ENCODE peak calls at places on chromosomes 6 and 20, in four cellular contexts. F is EH; G is SW 1271; V is effector CD4-positive, alpha-beta T cell. R is an unnamed sample.

GRCh38 chr20:45039470-45039811 is 61.5 kb downstream of the KCNS1 start:
- DNase-seq in F (no peak), G (no peak), V (no peak), R (no peak)

GRCh38 chr6:30645989-30646388 is 944 bp upstream of the C6orf136 start:
- DNase-seq in F (no peak), G (no peak), V (no peak), R (no peak)

GRCh38 chr20:56360133-56360898 is 1.5 kb downstream of the FAM210B start:
- DNase-seq in F (no peak), G (no peak), V (no peak), R (no peak)

GRCh38 chr6:34391023-34391485 is 1.4 kb downstream of the NUDT3 start:
- DNase-seq in F (peak; percentile 87), G (no peak), V (no peak), R (peak; percentile 44)

GRCh38 chr6:68711386-68712000 is 76.4 kb downstream of the ADGRB3 start:
- DNase-seq in F (no peak), G (no peak), V (no peak), R (no peak)

GRCh38 chr20:52536841-52537400 is 345.3 kb upstream of the ZFP64 start:
- DNase-seq in F (no peak), G (no peak), V (no peak), R (peak; percentile 27)

GRCh38 chr6:11096109-11096508 is 2.5 kb downstream of the SMIM13 start:
- DNase-seq in F (peak; percentile 73), G (peak; percentile 45), V (no peak), R (peak; percentile 29)

GRCh38 chr6:71766796-71767195 is 119.6 kb upstream of the RIMS1 start:
- DNase-seq in F (no peak), G (no peak), V (no peak), R (no peak)

GRCh38 chr6:12537389-12537788 is 179.2 kb upstream of the PHACTR1 start:
- DNase-seq in F (peak; percentile 30), G (no peak), V (no peak), R (no peak)

GRCh38 chr6:45156075-45156474 is 172.1 kb upstream of the RUNX2 start:
- DNase-seq in F (no peak), G (no peak), V (no peak), R (no peak)

GRCh38 chr6:126156973-126157372 is 170.6 kb downstream of the TRMT11 start:
- DNase-seq in F (no peak), G (no peak), V (no peak), R (no peak)

GRCh38 chr6:52399511-52400315 is 20.4 kb upstream of the EFHC1 start:
- DNase-seq in F (peak; percentile 70), G (peak; percentile 9), V (no peak), R (peak; percentile 60)

GRCh38 chr6:169970306-169970988 is 219.0 kb downstream of the ERMARD start:
- DNase-seq in F (no peak), G (no peak), V (no peak), R (no peak)

GRCh38 chr6:134446228-134446848 is 128.4 kb upstream of the SGK1 start:
- DNase-seq in F (peak; percentile 75), G (no peak), V (no peak), R (no peak)

GRCh38 chr20:60586417-60587105 is 628.3 kb downstream of the CDH26 start:
- DNase-seq in F (no peak), G (no peak), V (no peak), R (no peak)

GRCh38 chr6:12354499-12354898 is 64.3 kb downstream of the EDN1 start:
- DNase-seq in F (peak; percentile 54), G (no peak), V (no peak), R (peak; percentile 39)

GRCh38 chr6:37516076-37516919 is 16.6 kb upstream of the CCDC167 start:
- DNase-seq in F (peak; percentile 40), G (no peak), V (peak; percentile 93), R (no peak)

GRCh38 chr6:157428418-157429202 is 47.6 kb downstream of the ZDHHC14 start:
- DNase-seq in F (no peak), G (no peak), V (no peak), R (peak; percentile 43)

GRCh38 chr20:63140683-63141433 is 75.1 kb downstream of the YTHDF1 start:
- DNase-seq in F (no peak), G (no peak), V (no peak), R (no peak)

GRCh38 chr6:73043446-73043845 is 181.8 kb downstream of the KHDC1L start:
- DNase-seq in F (no peak), G (no peak), V (no peak), R (no peak)

GRCh38 chr6:5132741-5133140 is 47.6 kb downstream of the PPP1R3G start:
- DNase-seq in F (peak; percentile 60), G (no peak), V (no peak), R (no peak)

GRCh38 chr20:1557605-1558004 is at the start of gene SIRPD:
- DNase-seq in F (no peak), G (no peak), V (no peak), R (no peak)

GRCh38 chr6:84998223-84998622 is 233.8 kb upstream of the TBX18 start:
- DNase-seq in F (no peak), G (no peak), V (no peak), R (no peak)

GRCh38 chr20:41032243-41032642 is 3.6 kb downstream of the TOP1 start:
- DNase-seq in F (peak; percentile 32), G (no peak), V (no peak), R (no peak)

GRCh38 chr6:71386215-71386614 is 97.6 kb downstream of the OGFRL1 start:
- DNase-seq in F (peak; percentile 21), G (no peak), V (no peak), R (no peak)

GRCh38 chr20:25178563-25179438 is 16.7 kb upstream of the ENTPD6 start:
- DNase-seq in F (peak; percentile 92), G (peak; percentile 65), V (no peak), R (peak; percentile 61)

GRCh38 chr20:35954907-35955251 is 577 bp upstream of the SCAND1 start:
- DNase-seq in F (peak; percentile 51), G (peak; percentile 86), V (peak; percentile 25), R (peak; percentile 44)

GRCh38 chr20:23547613-23548012 is 20.7 kb downstream of the CST9L start:
- DNase-seq in F (no peak), G (no peak), V (no peak), R (no peak)

GRCh38 chr20:49231461-49231860 is 12.2 kb downstream of the DDX27 start:
- DNase-seq in F (no peak), G (no peak), V (no peak), R (no peak)

GRCh38 chr6:89989742-89990141 is 95.5 kb downstream of the GJA10 start:
- DNase-seq in F (peak; percentile 98), G (no peak), V (no peak), R (no peak)

GRCh38 chr6:89509719-89510339 is 76.9 kb downstream of the ANKRD6 start:
- DNase-seq in F (no peak), G (no peak), V (no peak), R (no peak)

GRCh38 chr6:139323511-139324445 is 32.0 kb upstream of the TXLNB start:
- DNase-seq in F (peak; percentile 74), G (no peak), V (peak; percentile 67), R (no peak)

GRCh38 chr20:63064310-63064709 is 57.5 kb upstream of the BHLHE23 start:
- DNase-seq in F (no peak), G (no peak), V (no peak), R (no peak)

GRCh38 chr6:134240664-134241431 is 77.1 kb downstream of the SGK1 start:
- DNase-seq in F (no peak), G (no peak), V (peak; percentile 82), R (no peak)

GRCh38 chr6:101395345-101395744 is 1.8 kb downstream of the GRIK2 start:
- DNase-seq in F (peak; percentile 36), G (no peak), V (no peak), R (peak; percentile 3)

GRCh38 chr6:72035966-72036365 is 149.6 kb downstream of the RIMS1 start:
- DNase-seq in F (no peak), G (no peak), V (no peak), R (no peak)

GRCh38 chr20:36745234-36745926 is 510 bp downstream of the NDRG3 start:
- DNase-seq in F (peak; percentile 13), G (no peak), V (no peak), R (no peak)

R was measured in ACHN.